ENCODE peak calls at places on chromosome 14, in seven cellular contexts. One of them, this sample, is unnamed.

GRCh38 chr14:35042632-35043031 is 3.4 kb upstream of the FAM177A1 start:
- ATAC-seq in HepG2: no peak
- ATAC-seq in HCT116: no peak
- ATAC-seq in GM12878: no peak
- ATAC-seq in K562: no peak
- ATAC-seq in upper lobe of left lung: no peak
- ATAC-seq in Panc1: no peak
- ATAC-seq in this sample: no peak

GRCh38 chr14:91341331-91342242 is 76.0 kb downstream of the CCDC88C start:
- ATAC-seq in HepG2: no peak
- ATAC-seq in HCT116: no peak
- ATAC-seq in GM12878: no peak
- ATAC-seq in K562: no peak
- ATAC-seq in upper lobe of left lung: no peak
- ATAC-seq in Panc1: no peak
- ATAC-seq in this sample: no peak

GRCh38 chr14:41047763-41048162 is 558.9 kb upstream of the LRFN5 start:
- ATAC-seq in HepG2: no peak
- ATAC-seq in HCT116: no peak
- ATAC-seq in GM12878: no peak
- ATAC-seq in K562: no peak
- ATAC-seq in upper lobe of left lung: no peak
- ATAC-seq in Panc1: no peak
- ATAC-seq in this sample: no peak

GRCh38 chr14:87869619-87870583 is 123.1 kb downstream of the GALC start:
- ATAC-seq in HepG2: no peak
- ATAC-seq in HCT116: no peak
- ATAC-seq in GM12878: peak
- ATAC-seq in K562: no peak
- ATAC-seq in upper lobe of left lung: no peak
- ATAC-seq in Panc1: no peak
- ATAC-seq in this sample: peak

GRCh38 chr14:91693342-91693741 is 38.5 kb downstream of the CATSPERB start:
- ATAC-seq in HepG2: no peak
- ATAC-seq in HCT116: no peak
- ATAC-seq in GM12878: no peak
- ATAC-seq in K562: no peak
- ATAC-seq in upper lobe of left lung: no peak
- ATAC-seq in Panc1: no peak
- ATAC-seq in this sample: peak

GRCh38 chr14:79197516-79197915 is 1013.8 kb downstream of the DIO2 start:
- ATAC-seq in HepG2: no peak
- ATAC-seq in HCT116: no peak
- ATAC-seq in GM12878: no peak
- ATAC-seq in K562: no peak
- ATAC-seq in upper lobe of left lung: no peak
- ATAC-seq in Panc1: no peak
- ATAC-seq in this sample: no peak

GRCh38 chr14:79951572-79951971 is 259.7 kb downstream of the DIO2 start:
- ATAC-seq in HepG2: no peak
- ATAC-seq in HCT116: no peak
- ATAC-seq in GM12878: no peak
- ATAC-seq in K562: no peak
- ATAC-seq in upper lobe of left lung: no peak
- ATAC-seq in Panc1: no peak
- ATAC-seq in this sample: no peak

GRCh38 chr14:90332271-90332584 is 487 bp upstream of the NRDE2 start:
- ATAC-seq in HepG2: no peak
- ATAC-seq in HCT116: peak
- ATAC-seq in GM12878: peak
- ATAC-seq in K562: no peak
- ATAC-seq in upper lobe of left lung: no peak
- ATAC-seq in Panc1: no peak
- ATAC-seq in this sample: no peak

GRCh38 chr14:93926873-93927571 is at the start of gene FAM181A:
- ATAC-seq in HepG2: peak
- ATAC-seq in HCT116: no peak
- ATAC-seq in GM12878: no peak
- ATAC-seq in K562: no peak
- ATAC-seq in upper lobe of left lung: peak
- ATAC-seq in Panc1: no peak
- ATAC-seq in this sample: no peak

GRCh38 chr14:77641207-77641533 is 24.7 kb upstream of the SPTLC2 start:
- ATAC-seq in HepG2: no peak
- ATAC-seq in HCT116: no peak
- ATAC-seq in GM12878: peak
- ATAC-seq in K562: peak
- ATAC-seq in upper lobe of left lung: peak
- ATAC-seq in Panc1: no peak
- ATAC-seq in this sample: no peak

GRCh38 chr14:64198486-64198885 is 95.7 kb downstream of the ESR2 start:
- ATAC-seq in HepG2: no peak
- ATAC-seq in HCT116: no peak
- ATAC-seq in GM12878: no peak
- ATAC-seq in K562: no peak
- ATAC-seq in upper lobe of left lung: no peak
- ATAC-seq in Panc1: no peak
- ATAC-seq in this sample: no peak

GRCh38 chr14:56143025-56143424 is 24.8 kb downstream of the PELI2 start:
- ATAC-seq in HepG2: no peak
- ATAC-seq in HCT116: no peak
- ATAC-seq in GM12878: no peak
- ATAC-seq in K562: no peak
- ATAC-seq in upper lobe of left lung: no peak
- ATAC-seq in Panc1: no peak
- ATAC-seq in this sample: no peak

GRCh38 chr14:104577457-104578301 is 1.9 kb upstream of the C14orf180 start:
- ATAC-seq in HepG2: no peak
- ATAC-seq in HCT116: no peak
- ATAC-seq in GM12878: no peak
- ATAC-seq in K562: peak
- ATAC-seq in upper lobe of left lung: no peak
- ATAC-seq in Panc1: no peak
- ATAC-seq in this sample: no peak

GRCh38 chr14:99789581-99789980 is 3.6 kb upstream of the EML1 start:
- ATAC-seq in HepG2: no peak
- ATAC-seq in HCT116: no peak
- ATAC-seq in GM12878: peak
- ATAC-seq in K562: no peak
- ATAC-seq in upper lobe of left lung: no peak
- ATAC-seq in Panc1: no peak
- ATAC-seq in this sample: no peak

GRCh38 chr14:99788713-99789112 is 4.5 kb upstream of the EML1 start:
- ATAC-seq in HepG2: no peak
- ATAC-seq in HCT116: no peak
- ATAC-seq in GM12878: no peak
- ATAC-seq in K562: no peak
- ATAC-seq in upper lobe of left lung: no peak
- ATAC-seq in Panc1: no peak
- ATAC-seq in this sample: no peak

GRCh38 chr14:99790201-99790977 is 2.8 kb upstream of the EML1 start:
- ATAC-seq in HepG2: no peak
- ATAC-seq in HCT116: no peak
- ATAC-seq in GM12878: no peak
- ATAC-seq in K562: no peak
- ATAC-seq in upper lobe of left lung: no peak
- ATAC-seq in Panc1: no peak
- ATAC-seq in this sample: no peak

GRCh38 chr14:99784508-99784907 is 8.7 kb upstream of the EML1 start:
- ATAC-seq in HepG2: peak
- ATAC-seq in HCT116: no peak
- ATAC-seq in GM12878: no peak
- ATAC-seq in K562: no peak
- ATAC-seq in upper lobe of left lung: no peak
- ATAC-seq in Panc1: no peak
- ATAC-seq in this sample: no peak

GRCh38 chr14:99786423-99787051 is 6.7 kb upstream of the EML1 start:
- ATAC-seq in HepG2: no peak
- ATAC-seq in HCT116: no peak
- ATAC-seq in GM12878: no peak
- ATAC-seq in K562: no peak
- ATAC-seq in upper lobe of left lung: no peak
- ATAC-seq in Panc1: no peak
- ATAC-seq in this sample: peak
- TF ChIP-seq POLR2AphosphoS5 in HepG2: no peak
- TF ChIP-seq POLR2AphosphoS5 in HCT116: no peak
- TF ChIP-seq POLR2AphosphoS5 in GM12878: no peak
- TF ChIP-seq POLR2AphosphoS5 in K562: no peak
- TF ChIP-seq POLR2AphosphoS5 in upper lobe of left lung: no peak
- TF ChIP-seq POLR2AphosphoS5 in Panc1: no peak
- TF ChIP-seq POLR2AphosphoS5 in this sample: peak

DNA sequence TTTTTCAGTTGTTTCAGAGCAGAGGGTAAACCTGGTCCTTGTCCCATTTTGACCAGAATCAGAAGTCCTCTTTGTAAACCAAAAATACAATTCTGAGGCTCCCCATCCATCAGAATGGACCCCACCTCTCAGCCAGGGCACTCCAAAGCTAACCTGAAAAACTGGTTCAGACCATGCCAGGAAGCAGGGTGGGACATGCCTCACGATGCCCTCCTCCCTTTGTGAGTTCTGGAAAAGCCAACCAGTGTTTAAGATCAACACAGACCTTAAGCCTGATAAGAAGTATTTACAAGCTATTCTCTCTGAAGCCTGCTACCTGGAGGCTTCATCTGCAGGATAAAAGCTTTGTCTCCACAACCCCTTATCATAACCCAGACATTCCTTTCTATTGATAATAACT is 35.4 kb downstream of the TNFAIP2 start:
- ATAC-seq in HepG2: no peak
- ATAC-seq in HCT116: no peak
- ATAC-seq in GM12878: no peak
- ATAC-seq in K562: no peak
- ATAC-seq in upper lobe of left lung: no peak
- ATAC-seq in Panc1: no peak
- ATAC-seq in this sample: no peak
- H3K27ac ChIP-seq in HepG2: no peak
- H3K27ac ChIP-seq in HCT116: no peak
- H3K27ac ChIP-seq in GM12878: no peak
- H3K27ac ChIP-seq in K562: no peak
- H3K27ac ChIP-seq in upper lobe of left lung: no peak
- H3K27ac ChIP-seq in Panc1: no peak
- H3K27ac ChIP-seq in this sample: no peak

GRCh38 chr14:31887929-31888580 is 189.0 kb upstream of the ARHGAP5 start:
- ATAC-seq in HepG2: no peak
- ATAC-seq in HCT116: no peak
- ATAC-seq in GM12878: no peak
- ATAC-seq in K562: no peak
- ATAC-seq in upper lobe of left lung: no peak
- ATAC-seq in Panc1: no peak
- ATAC-seq in this sample: no peak

GRCh38 chr14:31884776-31885379 is 192.2 kb upstream of the ARHGAP5 start:
- ATAC-seq in HepG2: no peak
- ATAC-seq in HCT116: peak
- ATAC-seq in GM12878: no peak
- ATAC-seq in K562: no peak
- ATAC-seq in upper lobe of left lung: peak
- ATAC-seq in Panc1: no peak
- ATAC-seq in this sample: no peak

GRCh38 chr14:31889297-31889696 is 187.8 kb upstream of the ARHGAP5 start:
- ATAC-seq in HepG2: no peak
- ATAC-seq in HCT116: no peak
- ATAC-seq in GM12878: no peak
- ATAC-seq in K562: no peak
- ATAC-seq in upper lobe of left lung: no peak
- ATAC-seq in Panc1: no peak
- ATAC-seq in this sample: no peak

GRCh38 chr14:31884238-31884637 is 192.9 kb upstream of the ARHGAP5 start:
- ATAC-seq in HepG2: no peak
- ATAC-seq in HCT116: no peak
- ATAC-seq in GM12878: no peak
- ATAC-seq in K562: no peak
- ATAC-seq in upper lobe of left lung: no peak
- ATAC-seq in Panc1: no peak
- ATAC-seq in this sample: no peak

DNA sequence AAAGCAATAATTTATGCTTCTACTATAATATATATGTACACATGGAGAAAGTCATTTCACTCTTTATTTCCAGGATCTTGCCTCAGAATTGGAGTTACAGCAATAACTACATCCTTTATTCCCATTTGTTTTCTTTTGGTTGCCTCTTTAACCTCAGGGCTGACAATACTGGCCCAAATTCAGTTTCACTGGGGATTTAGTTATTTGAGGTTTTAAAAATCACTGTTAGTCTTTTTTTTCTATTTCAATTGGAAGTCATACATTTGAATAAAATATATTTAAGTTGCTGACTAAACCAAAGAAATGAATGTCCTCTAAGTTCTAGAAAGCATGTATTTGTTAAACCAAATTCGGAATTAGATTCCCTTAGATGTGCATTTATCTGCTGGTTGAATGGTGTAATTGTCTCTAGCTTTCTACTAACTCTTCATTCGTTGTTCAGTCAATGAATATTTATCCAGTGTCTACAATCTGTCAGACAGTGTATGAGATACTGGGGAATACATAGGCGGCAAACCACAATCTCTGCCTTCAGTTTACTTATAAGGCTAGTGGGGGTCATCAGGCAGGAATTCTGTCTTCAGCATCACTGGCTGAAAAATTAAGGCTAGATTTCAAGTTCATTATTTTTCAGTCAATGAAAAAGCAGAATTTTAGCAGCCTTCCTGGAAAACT is 190.8 kb upstream of the ARHGAP5 start:
- ATAC-seq in HepG2: no peak
- ATAC-seq in HCT116: no peak
- ATAC-seq in GM12878: no peak
- ATAC-seq in K562: no peak
- ATAC-seq in upper lobe of left lung: no peak
- ATAC-seq in Panc1: no peak
- ATAC-seq in this sample: no peak
- TF ChIP-seq CTCF in HepG2: no peak
- TF ChIP-seq CTCF in HCT116: no peak
- TF ChIP-seq CTCF in GM12878: no peak
- TF ChIP-seq CTCF in K562: no peak
- TF ChIP-seq CTCF in upper lobe of left lung: no peak
- TF ChIP-seq CTCF in Panc1: no peak
- TF ChIP-seq CTCF in this sample: no peak

DNA sequence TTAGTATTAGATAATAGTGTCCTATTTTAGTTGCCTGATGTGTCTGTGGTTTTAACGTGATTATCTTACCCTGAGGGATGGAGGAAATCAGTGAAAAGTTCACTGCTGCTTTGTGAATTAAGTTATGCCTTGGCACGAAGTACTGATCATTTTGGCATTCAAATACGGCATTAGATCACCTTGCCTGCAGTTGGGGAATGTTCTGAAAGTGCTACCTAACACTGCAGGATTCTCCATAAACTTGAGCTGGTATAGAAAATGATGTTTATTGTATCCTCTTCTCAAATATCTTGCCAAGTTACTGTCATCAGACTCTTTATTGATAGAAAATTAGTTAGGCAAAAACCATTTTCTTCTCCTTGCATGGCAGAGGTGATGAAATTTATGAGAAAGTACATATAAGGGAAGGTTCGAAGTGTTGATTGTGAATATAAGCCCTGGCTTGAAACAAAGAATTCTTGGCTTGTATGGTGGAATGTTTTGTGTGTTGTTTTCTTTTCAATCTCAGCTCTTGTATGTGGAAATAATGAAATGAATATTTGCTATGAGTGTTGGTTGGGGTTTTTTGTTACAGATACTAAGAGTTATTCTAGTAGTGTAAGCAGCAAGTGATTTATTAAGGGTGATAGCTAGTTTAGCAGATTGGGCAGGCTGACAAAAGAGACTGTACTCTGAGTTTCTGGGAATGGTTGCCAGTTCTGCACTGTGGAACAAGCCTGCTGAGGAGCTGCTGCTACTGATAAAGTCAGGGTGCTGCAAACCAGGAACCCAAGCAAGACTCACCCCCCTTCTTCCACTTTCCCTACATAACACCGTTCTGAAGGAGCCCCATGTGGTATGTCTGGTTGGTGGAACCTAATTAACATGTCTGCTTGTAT is 448.3 kb downstream of the PCNX1 start:
- ATAC-seq in HepG2: no peak
- ATAC-seq in HCT116: no peak
- ATAC-seq in GM12878: peak
- ATAC-seq in K562: peak
- ATAC-seq in upper lobe of left lung: peak
- ATAC-seq in Panc1: no peak
- ATAC-seq in this sample: peak
- TF ChIP-seq POLR2AphosphoS5 in HepG2: no peak
- TF ChIP-seq POLR2AphosphoS5 in HCT116: no peak
- TF ChIP-seq POLR2AphosphoS5 in GM12878: no peak
- TF ChIP-seq POLR2AphosphoS5 in K562: no peak
- TF ChIP-seq POLR2AphosphoS5 in upper lobe of left lung: no peak
- TF ChIP-seq POLR2AphosphoS5 in Panc1: no peak
- TF ChIP-seq POLR2AphosphoS5 in this sample: peak

This sample was measured in gastroesophageal sphincter.